ENCODE peak calls at places on chromosomes 13 and 19, in six cellular contexts. Y is RWPE1, Z is fibroblast of mammary gland, W is pancreas, T is cardiac muscle cell, U is ELF-1. A is an unnamed sample.

GRCh38 chr13:26184791-26185250 is 37.3 kb downstream of the RNF6 start:
- DNase-seq in Y (peak), Z (peak), W (peak), T (peak), U (peak), A (peak)

GRCh38 chr19:50419580-50420035 is 870 bp downstream of the SPIB start:
- DNase-seq in Y (no peak), Z (no peak), W (no peak), T (no peak), U (no peak), A (peak)

GRCh38 chr19:50912727-50913716 is 1.8 kb upstream of the KLK4 start:
- DNase-seq in Y (no peak), Z (no peak), W (no peak), T (no peak), U (no peak), A (no peak)

GRCh38 chr13:93473441-93474270 is 247.0 kb downstream of the GPC6 start:
- DNase-seq in Y (no peak), Z (no peak), W (no peak), T (no peak), U (no peak), A (peak)

GRCh38 chr13:28171266-28171665 is 32.9 kb downstream of the PAN3 start:
- DNase-seq in Y (no peak), Z (no peak), W (no peak), T (no peak), U (no peak), A (no peak)

GRCh38 chr13:112605531-112605990 is 17.6 kb upstream of the TUBGCP3 start:
- DNase-seq in Y (no peak), Z (peak), W (no peak), T (no peak), U (peak), A (peak)

GRCh38 chr13:73244486-73244885 is 185.7 kb downstream of the KLF5 start:
- DNase-seq in Y (no peak), Z (no peak), W (no peak), T (no peak), U (no peak), A (no peak)

GRCh38 chr19:16969127-16969526 is 57.5 kb downstream of the CPAMD8 start:
- DNase-seq in Y (peak), Z (peak), W (no peak), T (no peak), U (peak), A (peak)

GRCh38 chr13:22648325-22648758 is 532.4 kb upstream of the SGCG start:
- DNase-seq in Y (no peak), Z (peak), W (no peak), T (peak), U (peak), A (peak)

GRCh38 chr19:6750062-6750461 is 10.6 kb downstream of the TRIP10 start:
- DNase-seq in Y (no peak), Z (peak), W (peak), T (no peak), U (no peak), A (no peak)

GRCh38 chr13:112890316-112891131 is 78.5 kb upstream of the MCF2L start:
- DNase-seq in Y (no peak), Z (no peak), W (no peak), T (no peak), U (peak), A (no peak)

GRCh38 chr13:97490702-97491307 is 56.8 kb downstream of the RAP2A start:
- DNase-seq in Y (no peak), Z (no peak), W (no peak), T (no peak), U (no peak), A (no peak)

A was measured in mesendoderm.